ENCODE peak calls at places on chromosomes 6 and 20, in ten cellular contexts. One of them, this sample, is unnamed. For H3K9me3, the result is how much of the 10 kb centered on the place peaks cover.

GRCh38 chr6:12328701-12329100 is 38.5 kb downstream of the EDN1 start:
- DNase-seq in hepatocyte: no peak
- DNase-seq in PC-3: peak
- DNase-seq in psoas muscle: no peak
- DNase-seq in uterus: no peak
- DNase-seq in heart right ventricle: no peak
- DNase-seq in Caco-2: no peak
- DNase-seq in ovary: no peak
- DNase-seq in lower lobe of right lung: no peak
- DNase-seq in HepG2: no peak
- DNase-seq in this sample: no peak

GRCh38 chr6:12291083-12291784 is 1.1 kb downstream of the EDN1 start:
- DNase-seq in ovary: no peak
- DNase-seq in heart right ventricle: no peak
- DNase-seq in hepatocyte: no peak
- DNase-seq in Caco-2: no peak
- DNase-seq in psoas muscle: no peak
- DNase-seq in lower lobe of right lung: no peak
- DNase-seq in HepG2: no peak
- DNase-seq in PC-3: peak
- DNase-seq in uterus: no peak
- DNase-seq in this sample: no peak

GRCh38 chr20:60525397-60525796 is 567.2 kb downstream of the CDH26 start:
- DNase-seq in uterus: no peak
- DNase-seq in heart right ventricle: no peak
- DNase-seq in Caco-2: no peak
- DNase-seq in HepG2: no peak
- DNase-seq in ovary: no peak
- DNase-seq in lower lobe of right lung: no peak
- DNase-seq in hepatocyte: no peak
- DNase-seq in PC-3: no peak
- DNase-seq in psoas muscle: no peak
- DNase-seq in this sample: no peak

GRCh38 chr6:143037470-143037869 is 23.2 kb upstream of the AIG1 start:
- DNase-seq in hepatocyte: no peak
- DNase-seq in HepG2: no peak
- DNase-seq in PC-3: no peak
- DNase-seq in uterus: no peak
- DNase-seq in psoas muscle: no peak
- DNase-seq in Caco-2: no peak
- DNase-seq in ovary: no peak
- DNase-seq in heart right ventricle: no peak
- DNase-seq in lower lobe of right lung: no peak
- DNase-seq in this sample: no peak

GRCh38 chr20:9119776-9120175 is 50.9 kb downstream of the PLCB4 start:
- DNase-seq in uterus: no peak
- DNase-seq in HepG2: no peak
- DNase-seq in PC-3: peak
- DNase-seq in hepatocyte: no peak
- DNase-seq in heart right ventricle: peak
- DNase-seq in psoas muscle: peak
- DNase-seq in ovary: no peak
- DNase-seq in lower lobe of right lung: no peak
- DNase-seq in Caco-2: no peak
- DNase-seq in this sample: peak

GRCh38 chr6:165091121-165091785 is 218.2 kb downstream of the C6orf118 start:
- DNase-seq in psoas muscle: no peak
- DNase-seq in lower lobe of right lung: no peak
- DNase-seq in HepG2: no peak
- DNase-seq in hepatocyte: no peak
- DNase-seq in ovary: no peak
- DNase-seq in uterus: no peak
- DNase-seq in PC-3: peak
- DNase-seq in heart right ventricle: no peak
- DNase-seq in Caco-2: no peak
- DNase-seq in this sample: no peak

GRCh38 chr6:84547341-84547794 is 217.0 kb downstream of the TBX18 start:
- DNase-seq in ovary: no peak
- DNase-seq in hepatocyte: no peak
- DNase-seq in HepG2: no peak
- DNase-seq in uterus: no peak
- DNase-seq in Caco-2: peak
- DNase-seq in PC-3: no peak
- DNase-seq in psoas muscle: no peak
- DNase-seq in heart right ventricle: no peak
- DNase-seq in lower lobe of right lung: no peak
- DNase-seq in this sample: no peak

GRCh38 chr6:36133148-36133547 is 2.8 kb downstream of the MAPK13 start:
- DNase-seq in lower lobe of right lung: no peak
- DNase-seq in psoas muscle: no peak
- DNase-seq in uterus: no peak
- DNase-seq in hepatocyte: no peak
- DNase-seq in heart right ventricle: no peak
- DNase-seq in HepG2: no peak
- DNase-seq in Caco-2: no peak
- DNase-seq in ovary: no peak
- DNase-seq in PC-3: no peak
- DNase-seq in this sample: no peak

GRCh38 chr20:40446868-40447267 is 242.2 kb downstream of the MAFB start:
- DNase-seq in heart right ventricle: no peak
- DNase-seq in ovary: no peak
- DNase-seq in hepatocyte: no peak
- DNase-seq in PC-3: no peak
- DNase-seq in psoas muscle: no peak
- DNase-seq in Caco-2: no peak
- DNase-seq in uterus: no peak
- DNase-seq in lower lobe of right lung: no peak
- DNase-seq in HepG2: no peak
- DNase-seq in this sample: no peak

DNA sequence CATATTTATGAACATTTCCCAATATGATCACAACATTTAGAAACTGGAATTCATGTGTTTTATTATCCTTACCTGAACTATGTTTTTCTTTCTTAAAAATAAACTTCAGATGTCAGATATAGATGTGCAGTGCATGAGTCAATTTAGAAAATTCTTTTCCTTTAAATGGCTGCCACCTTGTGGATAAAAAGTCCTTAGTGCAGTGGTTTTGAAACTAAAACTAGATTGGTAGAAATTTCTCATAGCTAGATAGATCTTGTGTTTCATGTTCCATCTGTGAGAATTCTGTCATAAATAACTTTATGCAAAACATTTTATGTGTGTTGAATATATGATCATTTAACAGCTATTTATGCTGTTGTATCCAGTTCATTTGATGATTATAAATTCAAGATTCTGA is 134.9 kb downstream of the KLHL32 start:
- DNase-seq in heart right ventricle: no peak
- DNase-seq in HepG2: peak
- DNase-seq in Caco-2: peak
- DNase-seq in lower lobe of right lung: no peak
- DNase-seq in hepatocyte: peak
- DNase-seq in psoas muscle: no peak
- DNase-seq in uterus: no peak
- DNase-seq in PC-3: peak
- DNase-seq in ovary: no peak
- DNase-seq in this sample: no peak
- H3K9me3 ChIP-seq in heart right ventricle: under half
- H3K9me3 ChIP-seq in HepG2: under half
- H3K9me3 ChIP-seq in Caco-2: under half
- H3K9me3 ChIP-seq in lower lobe of right lung: under half
- H3K9me3 ChIP-seq in hepatocyte: under half
- H3K9me3 ChIP-seq in psoas muscle: under half
- H3K9me3 ChIP-seq in uterus: under half
- H3K9me3 ChIP-seq in PC-3: under half
- H3K9me3 ChIP-seq in ovary: under half
- H3K9me3 ChIP-seq in this sample: under half

GRCh38 chr6:82097676-82098075 is 149.9 kb downstream of the IBTK start:
- DNase-seq in ovary: no peak
- DNase-seq in psoas muscle: no peak
- DNase-seq in HepG2: peak
- DNase-seq in heart right ventricle: no peak
- DNase-seq in Caco-2: peak
- DNase-seq in hepatocyte: no peak
- DNase-seq in lower lobe of right lung: no peak
- DNase-seq in uterus: no peak
- DNase-seq in PC-3: peak
- DNase-seq in this sample: no peak

GRCh38 chr6:82094166-82094806 is 153.3 kb downstream of the IBTK start:
- DNase-seq in Caco-2: no peak
- DNase-seq in PC-3: no peak
- DNase-seq in heart right ventricle: no peak
- DNase-seq in HepG2: peak
- DNase-seq in lower lobe of right lung: no peak
- DNase-seq in hepatocyte: no peak
- DNase-seq in psoas muscle: no peak
- DNase-seq in ovary: no peak
- DNase-seq in uterus: no peak
- DNase-seq in this sample: no peak

GRCh38 chr6:82088978-82089855 is 158.3 kb downstream of the IBTK start:
- DNase-seq in heart right ventricle: no peak
- DNase-seq in uterus: no peak
- DNase-seq in hepatocyte: no peak
- DNase-seq in HepG2: no peak
- DNase-seq in psoas muscle: no peak
- DNase-seq in ovary: no peak
- DNase-seq in lower lobe of right lung: no peak
- DNase-seq in Caco-2: no peak
- DNase-seq in PC-3: no peak
- DNase-seq in this sample: no peak

GRCh38 chr6:82095091-82095490 is 152.5 kb downstream of the IBTK start:
- DNase-seq in Caco-2: no peak
- DNase-seq in ovary: no peak
- DNase-seq in uterus: no peak
- DNase-seq in lower lobe of right lung: no peak
- DNase-seq in HepG2: no peak
- DNase-seq in hepatocyte: no peak
- DNase-seq in PC-3: no peak
- DNase-seq in psoas muscle: no peak
- DNase-seq in heart right ventricle: no peak
- DNase-seq in this sample: no peak
- TF ChIP-seq CTCF in Caco-2: no peak
- TF ChIP-seq CTCF in ovary: no peak
- TF ChIP-seq CTCF in uterus: no peak
- TF ChIP-seq CTCF in lower lobe of right lung: no peak
- TF ChIP-seq CTCF in HepG2: no peak
- TF ChIP-seq CTCF in hepatocyte: no peak
- TF ChIP-seq CTCF in PC-3: no peak
- TF ChIP-seq CTCF in psoas muscle: no peak
- TF ChIP-seq CTCF in heart right ventricle: no peak
- TF ChIP-seq CTCF in this sample: no peak

GRCh38 chr6:138664740-138665139 is 108.8 kb upstream of the CCDC28A start:
- DNase-seq in ovary: no peak
- DNase-seq in hepatocyte: no peak
- DNase-seq in psoas muscle: no peak
- DNase-seq in heart right ventricle: no peak
- DNase-seq in PC-3: no peak
- DNase-seq in lower lobe of right lung: no peak
- DNase-seq in uterus: no peak
- DNase-seq in HepG2: no peak
- DNase-seq in Caco-2: no peak
- DNase-seq in this sample: no peak

GRCh38 chr6:138667408-138667807 is 106.2 kb upstream of the CCDC28A start:
- DNase-seq in hepatocyte: no peak
- DNase-seq in ovary: no peak
- DNase-seq in heart right ventricle: no peak
- DNase-seq in lower lobe of right lung: no peak
- DNase-seq in PC-3: no peak
- DNase-seq in psoas muscle: no peak
- DNase-seq in Caco-2: no peak
- DNase-seq in uterus: no peak
- DNase-seq in HepG2: no peak
- DNase-seq in this sample: no peak

GRCh38 chr6:138663892-138664291 is 109.7 kb upstream of the CCDC28A start:
- DNase-seq in PC-3: no peak
- DNase-seq in hepatocyte: no peak
- DNase-seq in HepG2: peak
- DNase-seq in lower lobe of right lung: no peak
- DNase-seq in uterus: no peak
- DNase-seq in Caco-2: no peak
- DNase-seq in psoas muscle: no peak
- DNase-seq in ovary: no peak
- DNase-seq in heart right ventricle: no peak
- DNase-seq in this sample: no peak

GRCh38 chr6:138662474-138662873 is 111.1 kb upstream of the CCDC28A start:
- DNase-seq in HepG2: peak
- DNase-seq in psoas muscle: no peak
- DNase-seq in lower lobe of right lung: no peak
- DNase-seq in uterus: no peak
- DNase-seq in PC-3: peak
- DNase-seq in hepatocyte: no peak
- DNase-seq in heart right ventricle: no peak
- DNase-seq in Caco-2: peak
- DNase-seq in ovary: no peak
- DNase-seq in this sample: no peak

DNA sequence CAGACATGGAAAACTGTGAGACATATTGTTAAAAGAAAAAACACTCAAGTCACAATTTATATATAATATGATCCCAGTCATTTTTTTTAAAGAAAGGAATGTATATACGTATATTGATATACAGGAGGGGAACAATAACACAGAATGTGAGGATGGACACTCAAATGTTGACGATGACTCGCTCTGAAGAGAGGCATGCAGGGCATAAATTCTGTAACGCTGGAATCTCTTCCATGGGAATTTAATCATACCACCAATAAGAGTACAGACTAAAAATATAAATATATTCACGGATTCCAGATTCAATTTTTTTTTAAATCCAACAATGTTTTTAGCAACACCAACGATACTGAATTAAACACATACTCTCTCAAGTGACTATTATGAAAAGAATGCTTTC is 106.9 kb upstream of the CCDC28A start:
- DNase-seq in lower lobe of right lung: no peak
- DNase-seq in Caco-2: no peak
- DNase-seq in heart right ventricle: no peak
- DNase-seq in ovary: no peak
- DNase-seq in hepatocyte: no peak
- DNase-seq in PC-3: no peak
- DNase-seq in HepG2: no peak
- DNase-seq in psoas muscle: no peak
- DNase-seq in uterus: no peak
- DNase-seq in this sample: no peak
- H3K4me3 ChIP-seq in lower lobe of right lung: no peak
- H3K4me3 ChIP-seq in Caco-2: no peak
- H3K4me3 ChIP-seq in heart right ventricle: no peak
- H3K4me3 ChIP-seq in ovary: no peak
- H3K4me3 ChIP-seq in hepatocyte: no peak
- H3K4me3 ChIP-seq in PC-3: no peak
- H3K4me3 ChIP-seq in HepG2: no peak
- H3K4me3 ChIP-seq in psoas muscle: no peak
- H3K4me3 ChIP-seq in uterus: no peak
- H3K4me3 ChIP-seq in this sample: no peak

DNA sequence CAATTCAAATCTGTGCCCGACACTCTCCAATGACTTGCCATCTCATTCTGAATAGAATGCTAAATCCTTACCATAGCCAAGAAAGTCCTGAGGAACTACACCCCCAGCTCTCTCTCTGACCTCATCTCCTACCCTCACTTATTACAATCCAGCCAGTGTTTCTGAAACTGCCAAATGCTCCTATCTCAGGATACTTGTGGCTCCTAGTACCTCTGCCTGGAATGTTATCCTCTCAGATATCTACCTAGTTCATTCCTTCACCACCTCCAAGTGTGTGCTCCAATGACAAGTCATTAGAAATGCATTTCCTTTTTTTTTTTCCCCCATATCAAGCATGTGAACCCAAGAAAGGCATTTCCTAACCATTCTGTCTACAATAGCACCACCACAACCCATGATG is 24.4 kb downstream of the ZNF184 start:
- DNase-seq in heart right ventricle: no peak
- DNase-seq in psoas muscle: no peak
- DNase-seq in uterus: no peak
- DNase-seq in ovary: no peak
- DNase-seq in Caco-2: no peak
- DNase-seq in hepatocyte: no peak
- DNase-seq in HepG2: no peak
- DNase-seq in PC-3: no peak
- DNase-seq in lower lobe of right lung: no peak
- DNase-seq in this sample: no peak
- H3K9me3 ChIP-seq in heart right ventricle: under half
- H3K9me3 ChIP-seq in psoas muscle: half or more
- H3K9me3 ChIP-seq in uterus: under half
- H3K9me3 ChIP-seq in ovary: under half
- H3K9me3 ChIP-seq in Caco-2: under half
- H3K9me3 ChIP-seq in hepatocyte: half or more
- H3K9me3 ChIP-seq in HepG2: half or more
- H3K9me3 ChIP-seq in PC-3: half or more
- H3K9me3 ChIP-seq in lower lobe of right lung: half or more
- H3K9me3 ChIP-seq in this sample: under half

This sample was measured in BE2C.